ENCODE peak calls at places on chromosomes 13 and 19, in seven cellular contexts. V is neural progenitor cell; N is stimulated activated CD4-positive, alpha-beta T cell treated with anti-CD3 and anti-CD28 coated beads, Interleukin-2, amount 100 ng/mL, for 48 hours; Y is IMR-90; B is HTR-8/SVneo; Z is stimulated activated naive CD8-positive, alpha-beta T cell treated with anti-CD3 and anti-CD28 coated beads, Interleukin-15, Interleukin-2, amounts not matched to agents 100 U/mL and 50 U/mL, for 24 hours; J is T-helper 17 cell. P is an unnamed sample.
A peak's percentile ranks its signal among the peaks of the same experiment; 100 is the strongest.

GRCh38 chr13:65882810-65883209 is 1347.3 kb downstream of the PCDH9 start:
- DNase-seq in V (no peak), Y (no peak), J (no peak), N (no peak), Z (no peak), B (no peak), P (no peak)

GRCh38 chr13:76791290-76791664 is 94.9 kb downstream of the KCTD12 start:
- DNase-seq in Y (no peak), V (no peak), J (no peak), Z (no peak), B (no peak), N (no peak), P (no peak)

GRCh38 chr13:109412232-109412935 is 374.0 kb downstream of the IRS2 start:
- DNase-seq in N (no peak), B (peak; percentile 18), Y (peak; percentile 33), Z (no peak), V (peak; percentile 77), J (no peak), P (peak; percentile 33)

GRCh38 chr13:30831515-30831914 is 74.6 kb upstream of the MEDAG start:
- DNase-seq in N (no peak), J (no peak), Z (no peak), V (no peak), B (no peak), Y (no peak), P (no peak)

GRCh38 chr19:46350029-46350757 is 3.3 kb downstream of the PPP5C start:
- DNase-seq in Y (no peak), V (no peak), Z (peak; percentile 47), B (no peak), J (no peak), N (no peak), P (peak; percentile 93)

GRCh38 chr19:41597600-41598041 is 21.7 kb downstream of the CEACAM21 start:
- DNase-seq in Y (peak; percentile 55), B (peak; percentile 81), J (peak; percentile 46), Z (peak; percentile 76), V (peak; percentile 60), N (peak; percentile 69), P (peak; percentile 91)

GRCh38 chr19:24000656-24001055 is 86.0 kb downstream of the ZNF726 start:
- DNase-seq in Y (no peak), Z (no peak), J (no peak), N (no peak), V (no peak), B (no peak), P (peak; percentile 39)

GRCh38 chr13:46795321-46795720 is 1.6 kb downstream of the ESD start:
- DNase-seq in V (peak; percentile 59), B (no peak), Y (no peak), J (no peak), Z (no peak), N (no peak), P (peak; percentile 1)

GRCh38 chr13:29707876-29708543 is 112.5 kb upstream of the SLC7A1 start:
- DNase-seq in J (no peak), Y (peak; percentile 41), Z (peak; percentile 57), N (peak; percentile 50), B (peak; percentile 54), V (peak; percentile 74), P (peak; percentile 50)

GRCh38 chr13:63050287-63050686 is 1634.6 kb upstream of the PCDH20 start:
- DNase-seq in V (no peak), N (no peak), J (no peak), B (no peak), Z (no peak), Y (no peak), P (no peak)

GRCh38 chr19:10478903-10479384 is 24.2 kb downstream of the KEAP1 start:
- DNase-seq in J (peak; percentile 88), B (peak; percentile 59), Z (peak; percentile 89), V (peak; percentile 92), N (peak; percentile 83), Y (peak; percentile 82), P (peak; percentile 77)

GRCh38 chr13:34340534-34340933 is 522.6 kb downstream of the RFC3 start:
- DNase-seq in V (no peak), Z (no peak), N (no peak), J (no peak), Y (no peak), B (no peak), P (peak; percentile 31)

GRCh38 chr13:26897706-26898550 is 137.3 kb upstream of the GPR12 start:
- DNase-seq in Y (no peak), Z (no peak), J (no peak), V (no peak), N (no peak), B (no peak), P (no peak)

GRCh38 chr19:34364830-34365462 is at the start of gene GPI:
- DNase-seq in N (peak; percentile 74), J (peak; percentile 62), V (peak; percentile 72), B (peak; percentile 68), Z (peak; percentile 83), Y (peak; percentile 24), P (peak; percentile 87)

GRCh38 chr19:46303702-46304397 is 7.0 kb downstream of the HIF3A start:
- DNase-seq in J (no peak), Y (no peak), V (peak; percentile 96), N (peak; percentile 2), B (no peak), Z (no peak), P (peak; percentile 35)

GRCh38 chr13:70107498-70108271 is at the start of gene ATXN8OS:
- DNase-seq in V (peak; percentile 61), N (no peak), Y (no peak), J (no peak), B (no peak), Z (no peak), P (peak; percentile 66)

GRCh38 chr13:113927661-113928581 is 46.0 kb downstream of the C13orf46 start:
- DNase-seq in Z (no peak), J (no peak), V (no peak), Y (peak; percentile 99), N (no peak), B (no peak), P (no peak)

GRCh38 chr13:103188688-103189326 is 122.6 kb upstream of the SLC10A2 start:
- DNase-seq in J (no peak), V (peak; percentile 6), N (no peak), Z (no peak), B (no peak), Y (no peak), P (peak; percentile 50)

GRCh38 chr13:100347941-100348340 is 240.6 kb downstream of the GGACT start:
- DNase-seq in Y (no peak), V (no peak), B (no peak), J (no peak), N (no peak), Z (no peak), P (peak; percentile 81)

GRCh38 chr19:8079988-8080387 is 27.4 kb downstream of the CCL25 start:
- DNase-seq in Z (no peak), J (no peak), Y (no peak), N (no peak), V (no peak), B (no peak), P (peak; percentile 20)

GRCh38 chr19:56839665-56840451 is 668 bp downstream of the PEG3 start:
- DNase-seq in V (no peak), B (no peak), Z (no peak), J (no peak), Y (no peak), N (no peak), P (peak; percentile 99)

GRCh38 chr19:1147934-1148549 is 26.0 kb downstream of the SBNO2 start:
- DNase-seq in B (no peak), J (no peak), V (no peak), Y (no peak), N (no peak), Z (no peak), P (no peak)

GRCh38 chr13:109249780-109250528 is 536.4 kb downstream of the IRS2 start:
- DNase-seq in J (no peak), N (no peak), Z (no peak), V (no peak), B (no peak), Y (no peak), P (no peak)

GRCh38 chr13:38543561-38543960 is 143.3 kb upstream of the FREM2 start:
- DNase-seq in Y (no peak), N (no peak), V (no peak), Z (no peak), B (no peak), J (no peak), P (no peak)

GRCh38 chr13:22144806-22145205 is 473.9 kb downstream of the FGF9 start:
- DNase-seq in J (no peak), B (no peak), Z (no peak), Y (no peak), N (no peak), V (no peak), P (no peak)

GRCh38 chr13:64884976-64885375 is 2345.2 kb downstream of the PCDH9 start:
- DNase-seq in J (no peak), V (no peak), B (no peak), Z (no peak), N (no peak), Y (peak; percentile 47), P (no peak)

GRCh38 chr13:113762538-113762937 is 3.5 kb downstream of the TMEM255B start:
- DNase-seq in B (no peak), Z (no peak), N (no peak), J (no peak), Y (no peak), V (no peak), P (no peak)

GRCh38 chr13:47680752-47681151 is 320.3 kb downstream of the SUCLA2 start:
- DNase-seq in V (no peak), Z (no peak), Y (peak; percentile 50), J (no peak), B (no peak), N (no peak), P (no peak)

GRCh38 chr13:49435992-49436391 is 7.9 kb downstream of the CAB39L start:
- DNase-seq in Z (no peak), J (no peak), V (no peak), B (no peak), N (no peak), Y (peak; percentile 44), P (no peak)

GRCh38 chr19:16530540-16531379 is 11.5 kb downstream of the CHERP start:
- DNase-seq in Z (no peak), V (no peak), J (no peak), N (no peak), B (no peak), Y (no peak), P (no peak)

GRCh38 chr19:7846247-7846646 is 16.2 kb downstream of the EVI5L start:
- DNase-seq in J (no peak), N (no peak), B (no peak), Y (no peak), Z (no peak), V (no peak), P (no peak)

GRCh38 chr19:7970716-7971448 is 27.4 kb upstream of the TIMM44 start:
- DNase-seq in Y (peak; percentile 28), V (peak; percentile 86), N (peak; percentile 15), B (peak; percentile 61), Z (peak; percentile 48), J (no peak), P (peak; percentile 52)

GRCh38 chr19:41427647-41428480 is 690 bp upstream of the B3GNT8 start:
- DNase-seq in Y (no peak), N (peak; percentile 14), J (no peak), V (peak; percentile 21), Z (peak; percentile 40), B (no peak), P (peak; percentile 62)

GRCh38 chr13:101838305-101838835 is 385.9 kb downstream of the ITGBL1 start:
- DNase-seq in Z (no peak), V (no peak), B (no peak), N (no peak), Y (peak; percentile 1), J (no peak), P (peak; percentile 43)

GRCh38 chr13:110387451-110388140 is 80.5 kb downstream of the COL4A2 start:
- DNase-seq in B (no peak), V (peak; percentile 48), Y (peak; percentile 84), N (no peak), J (no peak), Z (no peak), P (no peak)

P was measured in NCI-H69.